ENCODE peak calls at places on chromosomes 4 and X, in six cellular contexts. J is GM06990, B is AG09309, W is GM10248, O is mesothelial cell of epicardium, T is lower lobe of right lung. Y is an unnamed sample.

GRCh38 chrX:54181196-54181953 is 1.7 kb downstream of the FAM120C start:
- DNase-seq in J (no peak), B (no peak), W (no peak), O (no peak), T (no peak), Y (no peak)

GRCh38 chrX:142938793-142939192 is 86.9 kb upstream of the SPANXN4 start:
- DNase-seq in J (no peak), B (no peak), W (no peak), O (no peak), T (no peak), Y (no peak)

GRCh38 chr4:5050520-5050955 is 742 bp upstream of the STK32B start:
- DNase-seq in J (peak), B (peak), W (peak), O (peak), T (peak), Y (peak)

GRCh38 chr4:47203593-47203992 is 172.2 kb downstream of the GABRB1 start:
- DNase-seq in J (no peak), B (no peak), W (no peak), O (no peak), T (no peak), Y (no peak)

GRCh38 chrX:53716328-53717088 is 30.0 kb upstream of the HUWE1 start:
- DNase-seq in J (peak), B (no peak), W (no peak), O (no peak), T (no peak), Y (no peak)

GRCh38 chr4:106652095-106652494 is 283.5 kb upstream of the GIMD1 start:
- DNase-seq in J (no peak), B (no peak), W (no peak), O (no peak), T (no peak), Y (no peak)

GRCh38 chrX:119008122-119008744 is 33.8 kb downstream of the LONRF3 start:
- DNase-seq in J (no peak), B (no peak), W (peak), O (peak), T (no peak), Y (no peak)

GRCh38 chr4:89307446-89308160 is at the start of gene GPRIN3:
- DNase-seq in J (no peak), B (no peak), W (peak), O (peak), T (peak), Y (peak)

GRCh38 chrX:37509349-37509748 is 62.1 kb upstream of the LANCL3 start:
- DNase-seq in J (no peak), B (no peak), W (no peak), O (no peak), T (no peak), Y (no peak)

GRCh38 chr4:152014280-152014679 is 253.5 kb upstream of the GATB start:
- DNase-seq in J (peak), B (no peak), W (peak), O (no peak), T (no peak), Y (no peak)

GRCh38 chrX:153642313-153642654 is 4.7 kb upstream of the DUSP9 start:
- DNase-seq in J (no peak), B (no peak), W (no peak), O (no peak), T (no peak), Y (no peak)

GRCh38 chr4:86976801-86977485 is 42.1 kb downstream of the AFF1 start:
- DNase-seq in J (no peak), B (no peak), W (no peak), O (no peak), T (no peak), Y (no peak)

GRCh38 chrX:110267874-110268273 is 50.0 kb downstream of the AMMECR1 start:
- DNase-seq in J (no peak), B (no peak), W (no peak), O (no peak), T (no peak), Y (no peak)

GRCh38 chr4:109243871-109244270 is 58.6 kb downstream of the COL25A1 start:
- DNase-seq in J (no peak), B (no peak), W (no peak), O (no peak), T (no peak), Y (no peak)

GRCh38 chr4:74578329-74578728 is 133.4 kb downstream of the AREG start:
- DNase-seq in J (no peak), B (no peak), W (no peak), O (no peak), T (no peak), Y (no peak)

GRCh38 chrX:132257116-132257515 is 37.9 kb upstream of the RAP2C start:
- DNase-seq in J (no peak), B (peak), W (no peak), O (no peak), T (no peak), Y (no peak)

Y was measured in progenitor cell of endocrine pancreas.